ENCODE peak calls at places on chromosomes 13 and 19, in seven cellular contexts. Z is HepG2, M is heart left ventricle, D is SK-N-SH, O is stomach, T is uterus, G is lung. N is an unnamed sample.

GRCh38 chr13:101535192-101535746 is 82.8 kb downstream of the ITGBL1 start:
- DNase-seq in Z (no peak), M (no peak), D (no peak), O (no peak), T (no peak), G (no peak), N (no peak)

GRCh38 chr13:94093652-94094310 is 385.7 kb downstream of the DCT start:
- DNase-seq in Z (no peak), M (no peak), D (no peak), O (no peak), T (no peak), G (no peak), N (no peak)

GRCh38 chr13:60369242-60369641 is 27.8 kb upstream of the TDRD3 start:
- DNase-seq in Z (no peak), M (no peak), D (peak; percentile 3), O (no peak), T (no peak), G (no peak), N (no peak)

GRCh38 chr13:59112375-59112774 is 1051.4 kb downstream of the DIAPH3 start:
- DNase-seq in Z (no peak), M (no peak), D (peak; percentile 5), O (no peak), T (no peak), G (no peak), N (peak; percentile 26)

GRCh38 chr13:111259058-111259457 is 61.4 kb upstream of the TEX29 start:
- DNase-seq in Z (no peak), M (no peak), D (no peak), O (no peak), T (no peak), G (peak; percentile 22), N (peak; percentile 2)

GRCh38 chr19:39212377-39212742 is 8.3 kb upstream of the SYCN start:
- DNase-seq in Z (no peak), M (no peak), D (peak; percentile 66), O (peak; percentile 59), T (no peak), G (peak; percentile 40), N (no peak)

GRCh38 chr13:39600766-39601165 is 2.2 kb downstream of the LHFPL6 start:
- DNase-seq in Z (no peak), M (peak; percentile 79), D (no peak), O (no peak), T (no peak), G (no peak), N (no peak)

GRCh38 chr13:25286308-25286968 is 850 bp downstream of the MTMR6 start:
- DNase-seq in Z (peak; percentile 24), M (peak; percentile 35), D (peak; percentile 49), O (no peak), T (no peak), G (no peak), N (no peak)

GRCh38 chr19:38055655-38056521 is 148.9 kb downstream of the SIPA1L3 start:
- DNase-seq in Z (no peak), M (no peak), D (no peak), O (no peak), T (no peak), G (no peak), N (no peak)

GRCh38 chr13:62687727-62688126 is 1272.1 kb upstream of the PCDH20 start:
- DNase-seq in Z (no peak), M (no peak), D (no peak), O (no peak), T (no peak), G (no peak), N (no peak)

GRCh38 chr13:30719521-30719914 is 15.8 kb upstream of the ALOX5AP start:
- DNase-seq in Z (no peak), M (no peak), D (no peak), O (no peak), T (no peak), G (no peak), N (no peak)

GRCh38 chr19:13902993-13903555 is 2.8 kb downstream of the BRME1 start:
- DNase-seq in Z (no peak), M (no peak), D (peak; percentile 59), O (no peak), T (no peak), G (no peak), N (no peak)

GRCh38 chr13:30312859-30313258 is 5.5 kb upstream of the KATNAL1 start:
- DNase-seq in Z (no peak), M (no peak), D (no peak), O (no peak), T (no peak), G (no peak), N (no peak)

GRCh38 chr19:32407004-32407992 is 1.7 kb downstream of the DPY19L3 start:
- DNase-seq in Z (peak; percentile 16), M (no peak), D (peak; percentile 36), O (peak; percentile 68), T (peak; percentile 79), G (peak; percentile 34), N (peak; percentile 32)

GRCh38 chr19:1259873-1260748 is 9.0 kb upstream of the CIRBP start:
- DNase-seq in Z (no peak), M (peak; percentile 55), D (no peak), O (no peak), T (no peak), G (no peak), N (no peak)

GRCh38 chr19:1258161-1258492 is 9.7 kb downstream of the MIDN start:
- DNase-seq in Z (no peak), M (no peak), D (no peak), O (no peak), T (no peak), G (no peak), N (no peak)

GRCh38 chr19:1258707-1259205 is 10.4 kb downstream of the MIDN start:
- DNase-seq in Z (no peak), M (no peak), D (no peak), O (no peak), T (no peak), G (no peak), N (no peak)

GRCh38 chr19:1260749-1261511 is 8.2 kb upstream of the CIRBP start:
- DNase-seq in Z (peak; percentile 88), M (peak; percentile 98), D (peak; percentile 97), O (peak; percentile 97), T (peak; percentile 99), G (peak; percentile 95), N (peak; percentile 93)

DNA sequence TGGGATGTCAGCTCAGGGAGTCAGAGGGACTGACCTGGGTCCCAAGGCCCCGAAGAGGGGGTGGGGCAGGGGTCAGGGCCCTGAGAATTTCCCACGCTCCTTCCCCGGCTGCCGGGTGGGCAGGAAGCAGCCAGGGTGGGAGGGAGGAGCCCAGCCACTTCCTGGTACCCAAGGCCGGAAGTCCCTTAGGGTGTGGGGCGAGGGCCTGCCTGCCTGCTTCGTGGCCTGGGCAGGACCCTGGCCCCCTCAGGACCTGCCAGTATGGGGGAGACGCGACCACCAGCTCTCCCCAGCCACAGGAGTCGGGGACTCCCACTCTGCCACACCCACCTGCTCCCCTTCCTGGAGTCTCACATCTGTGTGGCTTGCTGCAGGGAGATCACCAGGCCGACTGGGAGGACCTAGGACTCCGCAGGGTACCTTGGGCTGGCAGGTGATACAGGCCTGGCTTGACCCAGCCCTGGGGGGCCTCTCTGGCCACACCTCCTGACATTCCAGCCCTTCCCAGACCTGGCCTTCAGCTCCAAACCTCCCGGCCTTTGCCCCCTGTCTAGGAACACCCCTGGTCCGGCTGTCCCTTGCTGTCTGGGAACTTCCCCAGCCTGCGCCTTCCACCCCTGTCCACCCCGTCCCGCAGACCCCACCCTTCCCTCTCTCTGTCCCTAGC is 9.8 kb upstream of the CIRBP start:
- DNase-seq in Z (peak; percentile 86), M (peak; percentile 87), D (peak; percentile 62), O (peak; percentile 72), T (peak; percentile 67), G (peak; percentile 71), N (no peak)
- TF ChIP-seq CTCF in Z (no peak), M (no peak), D (no peak), O (no peak), T (no peak), G (no peak), N (no peak)

DNA sequence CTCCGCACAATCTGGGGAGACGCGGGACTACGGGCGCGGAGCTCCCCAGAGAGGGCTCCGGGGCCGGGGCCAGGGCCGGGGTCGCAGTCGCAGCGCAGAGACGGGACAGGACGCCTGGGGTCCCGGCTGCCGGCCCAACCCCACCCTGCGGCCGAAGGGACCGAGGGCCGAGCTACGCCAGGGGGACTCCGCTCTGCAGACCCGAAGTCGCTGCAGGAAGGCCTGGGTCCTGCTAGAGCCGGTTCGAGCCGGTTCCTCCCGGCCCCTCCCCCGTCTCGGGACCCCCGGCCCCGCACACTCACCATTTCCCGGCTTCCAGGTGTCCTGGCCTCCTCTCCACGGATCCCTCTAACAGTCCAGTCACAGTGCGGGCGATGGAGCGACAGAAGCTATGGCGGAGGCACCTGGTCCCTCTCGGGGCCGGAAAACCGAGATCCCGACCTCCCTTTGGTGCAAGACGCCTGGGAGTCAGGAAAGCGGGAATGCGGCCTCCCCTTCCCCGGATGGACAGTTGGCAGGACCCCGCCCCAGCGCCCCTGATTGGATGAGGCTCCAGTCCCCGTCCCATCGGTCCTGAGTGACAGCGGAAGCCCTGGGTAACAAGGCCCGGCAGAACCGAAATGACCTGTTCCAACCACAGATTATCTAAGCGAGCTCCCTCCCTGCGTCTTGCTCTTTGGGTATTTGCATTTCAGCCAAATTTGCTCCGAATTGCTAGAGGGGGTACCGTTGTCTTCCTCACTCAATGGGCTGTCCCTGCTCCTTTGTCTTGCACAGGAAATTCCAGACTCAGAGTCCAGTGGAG is at the start of gene ZNF625:
- DNase-seq in Z (peak; percentile 90), M (peak; percentile 93), D (peak; percentile 97), O (peak; percentile 83), T (peak; percentile 82), G (peak; percentile 88), N (peak; percentile 91)
- H3K4me3 ChIP-seq in Z (peak within 1 kb of the TSS; percentile 86), M (peak within 1 kb of the TSS; percentile 97), D (peak within 1 kb of the TSS; percentile 74), O (peak within 1 kb of the TSS; percentile 91), T (peak within 1 kb of the TSS; percentile 73), G (peak within 1 kb of the TSS; percentile 82), N (peak within 1 kb of the TSS; percentile 99)

DNA sequence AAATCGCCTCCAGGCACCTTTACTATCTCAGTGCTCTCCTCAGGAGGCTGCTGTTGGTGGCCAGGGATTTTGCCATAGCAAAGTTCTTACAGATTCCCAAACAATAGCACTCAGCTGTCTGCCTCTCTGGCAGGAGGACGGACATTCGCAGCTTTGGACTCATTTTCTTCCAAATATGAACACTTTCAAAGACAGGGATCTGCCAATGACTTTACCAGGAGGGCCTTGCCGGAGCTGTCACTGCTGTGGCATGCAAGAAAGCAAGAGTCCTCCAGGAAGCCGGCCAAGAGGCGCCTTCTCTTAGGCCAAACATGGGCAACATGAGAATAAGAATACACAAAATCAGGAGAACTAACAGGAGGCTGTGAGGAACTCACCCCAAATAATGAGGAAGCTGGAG is 39.5 kb upstream of the GAS6 start:
- DNase-seq in Z (no peak), M (no peak), D (no peak), O (peak; percentile 25), T (peak; percentile 57), G (peak; percentile 22), N (no peak)
- H3K27ac ChIP-seq in Z (no peak overlapping the region), M (no peak overlapping the region), D (no peak overlapping the region), O (peak overlapping the region; percentile 39), T (peak overlapping the region; percentile 62), G (peak overlapping the region; percentile 13), N (no peak overlapping the region)

DNA sequence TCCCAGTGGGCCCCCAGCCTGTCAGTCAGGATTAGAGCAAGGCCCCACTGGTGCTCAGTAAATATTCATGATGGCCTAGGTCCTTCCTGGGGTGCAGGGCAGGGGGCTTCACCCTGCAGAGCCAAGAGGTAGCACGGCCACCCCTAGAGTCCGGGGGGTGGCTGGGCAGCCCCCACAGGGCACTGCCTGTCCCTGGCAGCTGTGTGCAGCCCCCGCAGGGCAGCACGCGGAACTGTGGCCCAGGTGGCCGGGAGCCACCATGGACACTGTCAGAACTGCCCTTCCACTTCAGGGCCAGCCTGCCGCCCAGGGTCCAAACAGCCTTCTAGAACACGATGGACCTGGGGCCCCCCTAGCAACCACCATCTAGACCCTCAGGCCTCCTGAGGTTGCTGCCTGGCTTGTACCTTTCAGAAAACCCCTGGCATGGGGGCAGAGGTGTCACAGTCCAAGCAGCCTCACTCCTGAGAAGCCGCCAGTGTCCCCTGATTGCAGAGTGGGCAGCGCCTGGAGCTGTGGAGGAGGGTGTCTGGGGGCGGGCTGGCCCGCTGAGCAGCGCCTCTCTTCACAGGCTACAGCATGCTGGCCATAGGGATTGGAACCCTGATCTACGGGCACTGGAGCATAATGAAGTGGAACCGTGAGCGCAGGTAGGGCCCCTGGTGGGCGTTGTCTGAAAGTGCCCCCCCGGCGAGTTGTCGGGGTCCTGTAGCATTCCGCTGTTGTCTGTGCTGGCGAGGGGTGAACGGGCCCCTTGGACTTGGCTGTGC is 2.9 kb upstream of the YJEFN3 start:
- DNase-seq in Z (no peak), M (no peak), D (no peak), O (no peak), T (no peak), G (no peak), N (no peak)
- TF ChIP-seq CTCF in Z (no peak), M (no peak), D (no peak), O (no peak), T (no peak), G (no peak), N (no peak)